ENCODE peak calls at places on chromosomes 5 and 9, in nine cellular contexts. F is left ventricle myocardium inferior, L is AG09309, H is DND-41, D is ovary, R is aorta, V is HCT116, T is K562, Q is A549. J is an unnamed sample.

GRCh38 chr9:107172160-107172978 is 110.7 kb upstream of the RAD23B start:
- DNase-seq in D (peak; percentile 62), F (peak; percentile 70), Q (peak; percentile 35), T (peak; percentile 79), L (peak; percentile 43), V (peak; percentile 70), R (peak; percentile 87), H (peak; percentile 63), J (no peak)

GRCh38 chr5:1174122-1174936 is 27.1 kb upstream of the SLC6A19 start:
- DNase-seq in Q (peak; percentile 79), V (peak; percentile 81), T (peak; percentile 85), R (peak; percentile 82), L (peak; percentile 27), D (no peak), H (no peak), F (peak; percentile 61), J (peak; percentile 49)

GRCh38 chr9:16950051-16950450 is 79.6 kb upstream of the BNC2 start:
- DNase-seq in L (no peak), F (no peak), R (no peak), T (no peak), V (no peak), Q (no peak), H (no peak), D (no peak), J (no peak)

GRCh38 chr5:54785729-54786548 is 199.5 kb downstream of the ESM1 start:
- DNase-seq in L (no peak), Q (no peak), D (no peak), H (no peak), R (no peak), V (no peak), T (peak; percentile 85), F (peak; percentile 60), J (no peak)

GRCh38 chr5:82384025-82384750 is 106.0 kb upstream of the RPS23 start:
- DNase-seq in H (no peak), F (no peak), V (no peak), T (no peak), L (no peak), Q (no peak), D (no peak), R (no peak), J (no peak)

GRCh38 chr9:78439866-78440830 is 143.2 kb downstream of the PSAT1 start:
- DNase-seq in L (no peak), H (no peak), Q (no peak), D (no peak), F (no peak), R (no peak), V (no peak), T (no peak), J (no peak)

GRCh38 chr5:72951850-72952468 is 3.9 kb upstream of the FCHO2 start:
- DNase-seq in R (no peak), F (no peak), V (peak; percentile 70), H (no peak), Q (peak; percentile 41), D (no peak), T (no peak), L (peak; percentile 46), J (no peak)

GRCh38 chr5:17105744-17106450 is 111.5 kb upstream of the BASP1 start:
- DNase-seq in F (peak; percentile 25), L (peak; percentile 84), Q (no peak), R (no peak), V (no peak), H (no peak), T (no peak), D (no peak), J (no peak)

GRCh38 chr9:89929721-89930480 is 325.1 kb downstream of the GADD45G start:
- DNase-seq in V (no peak), T (no peak), Q (no peak), R (no peak), L (no peak), F (peak; percentile 34), D (no peak), H (peak; percentile 70), J (no peak)

GRCh38 chr5:171520300-171521170 is 101.1 kb downstream of the FGF18 start:
- DNase-seq in F (peak; percentile 44), R (no peak), V (no peak), T (no peak), H (no peak), Q (no peak), L (no peak), D (peak; percentile 25), J (no peak)

GRCh38 chr5:109450129-109450877 is 40.5 kb upstream of the PJA2 start:
- DNase-seq in V (no peak), F (no peak), T (peak; percentile 21), Q (no peak), H (no peak), D (no peak), L (no peak), R (no peak), J (no peak)

DNA sequence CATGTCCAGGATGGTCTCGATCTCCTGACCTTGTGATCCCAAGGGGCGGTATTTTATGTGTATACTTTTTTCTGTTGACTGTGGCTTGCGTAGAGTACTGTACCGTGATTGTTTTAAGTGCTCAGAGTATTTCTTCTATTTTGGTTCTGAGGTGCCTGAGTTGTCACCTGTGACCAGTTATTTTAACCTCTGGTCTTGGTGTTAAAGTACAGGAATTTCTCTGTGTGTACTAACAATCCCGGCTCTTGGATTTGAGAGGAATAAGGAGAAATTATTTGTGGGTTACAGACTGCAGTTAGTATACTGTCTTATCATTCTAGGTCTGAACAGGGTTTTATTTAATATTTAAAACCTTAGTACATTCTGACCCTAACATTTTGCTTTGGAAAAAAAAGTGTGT is 2.0 kb downstream of the ANKHD1 start:
- DNase-seq in V (no peak), Q (no peak), R (no peak), D (no peak), L (no peak), H (no peak), T (no peak), F (no peak), J (no peak)
- H3K4me3 ChIP-seq in V (no peak overlapping the region), Q (peak overlapping the region; percentile 65), R (no peak overlapping the region), D (peak overlapping the region; percentile 100), L (no peak overlapping the region), H (peak overlapping the region; percentile 64), T (peak overlapping the region; percentile 100), F (peak overlapping the region; percentile 89), J (peak overlapping the region; percentile 3)

DNA sequence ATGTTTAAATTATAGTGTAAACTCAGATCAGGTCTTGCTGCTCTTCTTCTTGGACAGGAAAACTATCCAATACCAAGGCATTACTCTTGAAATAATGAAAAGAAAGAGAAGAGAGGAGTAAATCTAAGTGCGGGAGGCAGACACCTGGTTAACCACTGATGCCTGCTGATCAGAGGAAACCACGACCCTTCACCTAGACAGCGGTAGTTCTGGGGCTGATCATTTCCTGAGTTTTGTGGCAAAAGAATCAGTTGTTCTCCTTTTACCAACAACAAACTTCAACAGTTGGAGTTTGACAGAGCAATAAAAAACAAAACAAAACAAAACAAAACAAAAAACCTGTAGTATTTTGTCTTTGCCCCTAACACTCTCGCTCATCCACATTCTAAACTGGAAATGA is 3.0 kb downstream of the RLN1 start:
- DNase-seq in R (no peak), D (no peak), V (no peak), L (no peak), T (no peak), Q (no peak), F (no peak), H (peak; percentile 69), J (no peak)
- H3K4me3 ChIP-seq in R (no peak overlapping the region), D (no peak overlapping the region), V (no peak overlapping the region), L (no peak overlapping the region), T (no peak overlapping the region), Q (no peak overlapping the region), F (no peak overlapping the region), H (peak overlapping the region; percentile 27), J (no peak overlapping the region)

GRCh38 chr9:109315480-109315879 is 5.4 kb downstream of the EPB41L4B start:
- DNase-seq in T (no peak), R (no peak), V (no peak), H (no peak), D (no peak), F (no peak), L (no peak), Q (no peak), J (no peak)

GRCh38 chr9:109317979-109318671 is 2.7 kb downstream of the EPB41L4B start:
- DNase-seq in V (no peak), H (no peak), L (no peak), T (no peak), Q (no peak), R (no peak), F (no peak), D (no peak), J (no peak)

GRCh38 chr9:109319072-109319630 is 1.7 kb downstream of the EPB41L4B start:
- DNase-seq in F (no peak), Q (no peak), H (no peak), D (peak; percentile 31), L (no peak), R (no peak), V (no peak), T (no peak), J (no peak)

GRCh38 chr9:109315889-109316640 is 4.8 kb downstream of the EPB41L4B start:
- DNase-seq in V (peak; percentile 92), L (peak; percentile 61), H (no peak), T (no peak), F (peak; percentile 75), Q (peak; percentile 82), D (peak; percentile 42), R (peak; percentile 86), J (peak; percentile 97)

DNA sequence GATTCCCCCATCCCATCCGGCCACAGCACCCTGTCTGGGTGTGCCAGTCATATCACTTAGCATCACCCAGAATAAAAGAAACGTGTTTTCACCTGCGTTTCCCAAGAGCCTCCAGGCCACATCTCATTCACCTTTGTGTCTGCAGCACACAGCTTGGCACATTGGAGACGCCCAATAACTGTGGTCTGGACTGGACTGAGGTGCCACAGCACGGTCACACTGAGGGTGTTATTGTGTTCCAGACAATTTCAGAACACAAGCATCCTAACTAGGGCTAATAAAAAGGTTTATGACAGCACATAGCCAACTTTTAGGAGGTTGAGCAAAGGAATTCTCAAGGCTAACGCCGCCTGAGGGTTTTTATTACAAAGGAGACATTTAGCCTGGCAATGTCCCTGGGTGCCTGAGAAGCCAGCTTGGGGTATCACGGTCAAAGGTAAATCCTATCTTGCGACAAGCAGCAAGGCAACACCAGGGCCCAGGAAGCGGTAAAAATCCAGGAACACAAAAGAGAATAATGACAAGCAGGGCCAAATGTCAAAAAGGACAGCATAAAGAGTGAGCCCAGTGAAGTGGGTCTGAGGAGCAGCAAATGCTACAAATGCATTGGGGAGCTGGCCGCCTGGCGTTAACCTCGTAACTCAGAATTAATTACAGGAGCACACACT is 3.4 kb downstream of the EPB41L4B start:
- DNase-seq in Q (no peak), D (no peak), H (no peak), L (no peak), T (no peak), V (no peak), R (no peak), F (no peak), J (no peak)
- H3K4me3 ChIP-seq in Q (no peak overlapping the region), D (no peak overlapping the region), H (no peak overlapping the region), L (no peak overlapping the region), T (no peak overlapping the region), V (no peak overlapping the region), R (no peak overlapping the region), F (no peak overlapping the region), J (no peak overlapping the region)

DNA sequence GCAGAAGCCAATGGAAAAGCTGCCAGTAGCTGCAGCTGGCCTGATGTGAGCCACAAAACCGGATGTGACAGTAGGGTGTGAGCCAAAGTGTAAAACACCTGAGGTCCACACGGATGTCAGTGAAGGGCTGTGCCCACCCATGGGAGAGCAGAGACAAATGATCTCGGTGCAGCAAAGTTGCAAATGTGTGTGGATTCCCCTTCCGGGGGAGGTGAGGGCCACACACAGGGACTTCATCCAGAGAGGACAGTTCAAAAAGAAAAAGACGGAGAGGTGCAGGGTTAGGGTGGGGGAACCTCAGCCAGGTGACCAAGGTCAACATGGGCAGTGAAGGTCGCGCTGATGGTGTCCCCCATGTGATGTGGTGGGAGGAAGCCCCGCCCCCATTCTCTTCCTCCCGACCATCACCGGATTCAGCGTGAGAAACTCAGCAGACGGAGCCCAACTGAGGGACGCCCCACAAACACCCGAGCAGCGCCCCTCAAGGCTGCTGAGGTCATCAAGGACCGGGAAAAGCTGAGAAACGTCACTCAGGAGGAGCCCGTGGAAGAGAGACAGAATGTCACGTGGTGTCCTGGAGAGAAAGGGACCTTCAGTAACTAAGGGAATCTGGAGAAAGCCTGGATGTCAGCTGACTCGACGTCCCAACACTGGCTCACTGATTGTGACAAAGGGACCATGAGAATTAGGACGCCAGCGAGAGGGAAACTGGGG is 11.4 kb upstream of the PTGDS start:
- DNase-seq in R (no peak), L (no peak), Q (no peak), T (peak; percentile 43), F (no peak), V (no peak), H (peak; percentile 54), D (no peak), J (no peak)
- H3K4me3 ChIP-seq in R (no peak overlapping the region), L (no peak overlapping the region), Q (no peak overlapping the region), T (no peak overlapping the region), F (peak overlapping the region; percentile 34), V (no peak overlapping the region), H (no peak overlapping the region), D (no peak overlapping the region), J (peak overlapping the region; percentile 4)